ENCODE peak calls at places on chromosome 13, in ten cellular contexts. M is HuH-7.5; D is cardiac muscle cell; K is H7; E is astrocyte of the hippocampus; B is Right ventricle myocardium superior; X is left lung; H is CD8-positive, alpha-beta T cell; T is glutamatergic neuron; A is HT-29. N is an unnamed sample.

GRCh38 chr13:113117956-113118327 is 4.7 kb upstream of the F10 start:
- DNase-seq in M (no peak), D (no peak), K (no peak), E (no peak), B (no peak), X (no peak), H (no peak), T (peak), A (no peak), N (no peak)

GRCh38 chr13:43848250-43848649 is 31.3 kb downstream of the CCDC122 start:
- DNase-seq in M (no peak), D (no peak), K (no peak), E (peak), B (no peak), X (no peak), H (no peak), T (no peak), A (no peak), N (peak)

GRCh38 chr13:29937836-29938235 is 87.4 kb upstream of the UBL3 start:
- DNase-seq in M (no peak), D (no peak), K (peak), E (no peak), B (no peak), X (no peak), H (peak), T (peak), A (peak), N (no peak)

GRCh38 chr13:27266937-27267336 is 3.7 kb upstream of the RASL11A start:
- DNase-seq in M (no peak), D (no peak), K (no peak), E (no peak), B (no peak), X (no peak), H (no peak), T (no peak), A (no peak), N (no peak)

GRCh38 chr13:33057019-33057785 is 41.0 kb downstream of the KL start:
- DNase-seq in M (peak), D (no peak), K (peak), E (peak), B (peak), X (no peak), H (no peak), T (peak), A (peak), N (peak)

GRCh38 chr13:98484289-98485219 is 92.4 kb downstream of the STK24 start:
- DNase-seq in M (peak), D (peak), K (peak), E (peak), B (peak), X (peak), H (peak), T (no peak), A (peak), N (no peak)

GRCh38 chr13:40394304-40394983 is 272.0 kb downstream of the FOXO1 start:
- DNase-seq in M (no peak), D (no peak), K (no peak), E (no peak), B (no peak), X (no peak), H (no peak), T (no peak), A (no peak), N (no peak)

GRCh38 chr13:99386495-99386894 is 79.3 kb upstream of the GPR183 start:
- DNase-seq in M (no peak), D (no peak), K (no peak), E (no peak), B (no peak), X (no peak), H (peak), T (no peak), A (no peak), N (no peak)

GRCh38 chr13:106986033-106986484 is 418.1 kb upstream of the ARGLU1 start:
- DNase-seq in M (no peak), D (peak), K (peak), E (peak), B (no peak), X (no peak), H (no peak), T (peak), A (no peak), N (no peak)

GRCh38 chr13:95505265-95505664 is 47.3 kb upstream of the CLDN10 start:
- DNase-seq in M (no peak), D (peak), K (no peak), E (peak), B (no peak), X (no peak), H (no peak), T (no peak), A (no peak), N (no peak)

GRCh38 chr13:39952244-39953233 is 297.1 kb downstream of the COG6 start:
- DNase-seq in M (no peak), D (no peak), K (peak), E (no peak), B (no peak), X (no peak), H (no peak), T (no peak), A (no peak), N (peak)

GRCh38 chr13:49602005-49602404 is 16.6 kb upstream of the RCBTB1 start:
- DNase-seq in M (no peak), D (no peak), K (no peak), E (no peak), B (no peak), X (no peak), H (no peak), T (no peak), A (no peak), N (no peak)

GRCh38 chr13:110641055-110642015 is 26.0 kb downstream of the NAXD start:
- DNase-seq in M (no peak), D (no peak), K (peak), E (peak), B (no peak), X (peak), H (no peak), T (no peak), A (no peak), N (no peak)

GRCh38 chr13:70183041-70183440 is 74.8 kb upstream of the KLHL1 start:
- DNase-seq in M (no peak), D (no peak), K (no peak), E (peak), B (no peak), X (no peak), H (no peak), T (no peak), A (no peak), N (no peak)

GRCh38 chr13:104376588-104376987 is 1310.4 kb upstream of the SLC10A2 start:
- DNase-seq in M (no peak), D (no peak), K (no peak), E (no peak), B (no peak), X (no peak), H (no peak), T (no peak), A (no peak), N (no peak)

GRCh38 chr13:102293723-102294122 is 108.1 kb downstream of the FGF14 start:
- DNase-seq in M (no peak), D (no peak), K (no peak), E (no peak), B (no peak), X (no peak), H (no peak), T (no peak), A (no peak), N (no peak)

GRCh38 chr13:20136781-20137703 is 23.8 kb downstream of the GJA3 start:
- DNase-seq in M (peak), D (no peak), K (peak), E (peak), B (no peak), X (peak), H (peak), T (peak), A (peak), N (no peak)

GRCh38 chr13:110643324-110643723 is 28.0 kb downstream of the NAXD start:
- DNase-seq in M (no peak), D (no peak), K (no peak), E (no peak), B (no peak), X (peak), H (no peak), T (no peak), A (no peak), N (no peak)

GRCh38 chr13:101398920-101399319 is 17.4 kb downstream of the NALCN start:
- DNase-seq in M (no peak), D (no peak), K (no peak), E (peak), B (no peak), X (no peak), H (no peak), T (no peak), A (no peak), N (no peak)

GRCh38 chr13:107866666-107867623 is 348.4 kb downstream of the LIG4 start:
- DNase-seq in M (no peak), D (peak), K (peak), E (peak), B (no peak), X (peak), H (no peak), T (peak), A (no peak), N (no peak)

GRCh38 chr13:83150616-83151307 is 731.5 kb downstream of the SLITRK1 start:
- DNase-seq in M (no peak), D (no peak), K (no peak), E (no peak), B (no peak), X (no peak), H (no peak), T (no peak), A (no peak), N (no peak)

GRCh38 chr13:50635504-50635903 is 208.0 kb downstream of the DLEU7 start:
- DNase-seq in M (no peak), D (no peak), K (no peak), E (no peak), B (no peak), X (no peak), H (no peak), T (no peak), A (no peak), N (peak)

GRCh38 chr13:110644892-110645521 is 29.7 kb downstream of the NAXD start:
- DNase-seq in M (no peak), D (peak), K (peak), E (peak), B (peak), X (peak), H (peak), T (peak), A (peak), N (peak)

GRCh38 chr13:63110431-63110830 is 1694.8 kb upstream of the PCDH20 start:
- DNase-seq in M (no peak), D (no peak), K (no peak), E (peak), B (no peak), X (no peak), H (no peak), T (no peak), A (no peak), N (no peak)

GRCh38 chr13:42392706-42393572 is 121.0 kb downstream of the AKAP11 start:
- DNase-seq in M (no peak), D (no peak), K (no peak), E (no peak), B (no peak), X (no peak), H (peak), T (no peak), A (no peak), N (no peak)

GRCh38 chr13:74145249-74145970 is 11.2 kb upstream of the KLF12 start:
- DNase-seq in M (no peak), D (no peak), K (no peak), E (peak), B (no peak), X (no peak), H (no peak), T (no peak), A (no peak), N (no peak)

GRCh38 chr13:77028202-77028601 is 1.2 kb upstream of the FBXL3 start:
- DNase-seq in M (no peak), D (no peak), K (no peak), E (peak), B (no peak), X (no peak), H (no peak), T (no peak), A (no peak), N (no peak)

GRCh38 chr13:47085346-47085745 is 188.5 kb upstream of the HTR2A start:
- DNase-seq in M (no peak), D (no peak), K (no peak), E (no peak), B (no peak), X (no peak), H (no peak), T (no peak), A (no peak), N (no peak)

GRCh38 chr13:85693889-85694511 is 105.2 kb downstream of the SLITRK6 start:
- DNase-seq in M (no peak), D (no peak), K (peak), E (peak), B (no peak), X (no peak), H (no peak), T (no peak), A (peak), N (no peak)

GRCh38 chr13:50130686-50131051 is 115.4 kb downstream of the KCNRG start:
- DNase-seq in M (peak), D (peak), K (peak), E (peak), B (peak), X (peak), H (peak), T (peak), A (no peak), N (no peak)

GRCh38 chr13:98977568-98978270 is at the start of gene DOCK9:
- DNase-seq in M (no peak), D (peak), K (peak), E (peak), B (peak), X (peak), H (no peak), T (no peak), A (peak), N (no peak)